ENCODE peak calls at places on chromosome 14, in seven cellular contexts. I is nucleus accumbens; H is choroid plexus epithelial cell; N is heart left ventricle; O is CD4-positive, alpha-beta memory T cell; Y is NCI-H345; T is ovary. D is an unnamed sample.

GRCh38 chr14:24430143-24430681 is 458 bp downstream of the KHNYN start:
- DNase-seq in I (no peak), H (peak), N (peak), O (peak), Y (peak), T (peak), D (peak)

GRCh38 chr14:24852312-24853060 is 197.5 kb downstream of the STXBP6 start:
- DNase-seq in I (no peak), H (no peak), N (no peak), O (no peak), Y (no peak), T (no peak), D (no peak)

GRCh38 chr14:103910262-103910935 is 17.9 kb upstream of the TDRD9 start:
- DNase-seq in I (peak), H (peak), N (peak), O (peak), Y (peak), T (peak), D (peak)

GRCh38 chr14:98507269-98507668 is 764.7 kb downstream of the BCL11B start:
- DNase-seq in I (no peak), H (no peak), N (no peak), O (no peak), Y (no peak), T (no peak), D (peak)

GRCh38 chr14:87170179-87170578 is 822.8 kb downstream of the GALC start:
- DNase-seq in I (no peak), H (peak), N (no peak), O (no peak), Y (no peak), T (no peak), D (no peak)

GRCh38 chr14:54435500-54435981 is 5.6 kb downstream of the CNIH1 start:
- DNase-seq in I (no peak), H (peak), N (no peak), O (no peak), Y (no peak), T (no peak), D (peak)

GRCh38 chr14:105944632-105945610 is 418.5 kb downstream of the TMEM121 start:
- DNase-seq in I (no peak), H (no peak), N (no peak), O (peak), Y (peak), T (peak), D (peak)

GRCh38 chr14:95196268-95196667 is 38.9 kb upstream of the DICER1 start:
- DNase-seq in I (no peak), H (peak), N (no peak), O (peak), Y (no peak), T (no peak), D (peak)

GRCh38 chr14:55599250-55599879 is 19.4 kb downstream of the KTN1 start:
- DNase-seq in I (no peak), H (no peak), N (peak), O (no peak), Y (peak), T (peak), D (peak)

GRCh38 chr14:65255583-65256443 is 153.5 kb upstream of the MAX start:
- DNase-seq in I (no peak), H (peak), N (no peak), O (no peak), Y (peak), T (no peak), D (peak)